ENCODE peak calls at places on chromosomes 16 and 17, in six cellular contexts. One of them, this sample, is unnamed.

GRCh38 chr16:48681520-48681919 is 71.5 kb upstream of the N4BP1 start:
- DNase-seq in H1: no peak
- DNase-seq in K562: no peak
- DNase-seq in SK-N-SH: no peak
- DNase-seq in GM12878: no peak
- DNase-seq in HepG2: no peak
- DNase-seq in this sample: no peak

GRCh38 chr16:54651851-54652770 is 278.6 kb upstream of the IRX5 start:
- DNase-seq in H1: no peak
- DNase-seq in K562: no peak
- DNase-seq in SK-N-SH: no peak
- DNase-seq in GM12878: no peak
- DNase-seq in HepG2: no peak
- DNase-seq in this sample: no peak

GRCh38 chr16:57564571-57565270 is 22.3 kb downstream of the ADGRG5 start:
- DNase-seq in H1: no peak
- DNase-seq in K562: no peak
- DNase-seq in SK-N-SH: no peak
- DNase-seq in GM12878: no peak
- DNase-seq in HepG2: no peak
- DNase-seq in this sample: no peak

GRCh38 chr17:4535667-4536258 is 19.4 kb downstream of the MYBBP1A start:
- DNase-seq in H1: no peak
- DNase-seq in K562: peak; percentile 28
- DNase-seq in SK-N-SH: no peak
- DNase-seq in GM12878: no peak
- DNase-seq in HepG2: no peak
- DNase-seq in this sample: no peak

GRCh38 chr16:24609740-24610420 is 70.5 kb downstream of the RBBP6 start:
- DNase-seq in H1: no peak
- DNase-seq in K562: no peak
- DNase-seq in SK-N-SH: peak; percentile 27
- DNase-seq in GM12878: no peak
- DNase-seq in HepG2: peak; percentile 24
- DNase-seq in this sample: no peak

GRCh38 chr16:11402051-11402744 is 56.9 kb downstream of the RMI2 start:
- DNase-seq in H1: no peak
- DNase-seq in K562: no peak
- DNase-seq in SK-N-SH: peak; percentile 44
- DNase-seq in GM12878: no peak
- DNase-seq in HepG2: no peak
- DNase-seq in this sample: no peak

GRCh38 chr16:80583466-80583865 is 42.7 kb downstream of the DYNLRB2 start:
- DNase-seq in H1: no peak
- DNase-seq in K562: no peak
- DNase-seq in SK-N-SH: no peak
- DNase-seq in GM12878: no peak
- DNase-seq in HepG2: no peak
- DNase-seq in this sample: no peak

GRCh38 chr17:2796164-2797140 is at the start of gene RAP1GAP2:
- DNase-seq in H1: no peak
- DNase-seq in K562: peak; percentile 48
- DNase-seq in SK-N-SH: no peak
- DNase-seq in GM12878: no peak
- DNase-seq in HepG2: no peak
- DNase-seq in this sample: no peak

GRCh38 chr16:53881371-53881770 is 177.4 kb downstream of the FTO start:
- DNase-seq in H1: no peak
- DNase-seq in K562: no peak
- DNase-seq in SK-N-SH: no peak
- DNase-seq in GM12878: no peak
- DNase-seq in HepG2: peak; percentile 87
- DNase-seq in this sample: peak; percentile 44

GRCh38 chr16:8552487-8553221 is 37.7 kb downstream of the TMEM114 start:
- DNase-seq in H1: no peak
- DNase-seq in K562: no peak
- DNase-seq in SK-N-SH: no peak
- DNase-seq in GM12878: no peak
- DNase-seq in HepG2: peak; percentile 77
- DNase-seq in this sample: no peak

GRCh38 chr17:15930426-15930825 is 14.5 kb upstream of the ADORA2B start:
- DNase-seq in H1: no peak
- DNase-seq in K562: no peak
- DNase-seq in SK-N-SH: no peak
- DNase-seq in GM12878: no peak
- DNase-seq in HepG2: no peak
- DNase-seq in this sample: no peak

GRCh38 chr17:37493249-37494027 is 3.7 kb downstream of the DUSP14 start:
- DNase-seq in H1: no peak
- DNase-seq in K562: no peak
- DNase-seq in SK-N-SH: no peak
- DNase-seq in GM12878: no peak
- DNase-seq in HepG2: peak; percentile 19
- DNase-seq in this sample: peak; percentile 8

GRCh38 chr16:67803894-67804293 is 2.5 kb downstream of the RANBP10 start:
- DNase-seq in H1: no peak
- DNase-seq in K562: no peak
- DNase-seq in SK-N-SH: no peak
- DNase-seq in GM12878: no peak
- DNase-seq in HepG2: no peak
- DNase-seq in this sample: no peak

GRCh38 chr17:19534562-19535149 is 1.0 kb downstream of the SLC47A1 start:
- DNase-seq in H1: no peak
- DNase-seq in K562: no peak
- DNase-seq in SK-N-SH: no peak
- DNase-seq in GM12878: no peak
- DNase-seq in HepG2: no peak
- DNase-seq in this sample: no peak

GRCh38 chr16:4682616-4683254 is 10.6 kb upstream of the NUDT16L1 start:
- DNase-seq in H1: peak; percentile 50
- DNase-seq in K562: peak; percentile 72
- DNase-seq in SK-N-SH: peak; percentile 78
- DNase-seq in GM12878: no peak
- DNase-seq in HepG2: peak; percentile 65
- DNase-seq in this sample: no peak
- TF ChIP-seq CTCF in H1: peak; percentile 91
- TF ChIP-seq CTCF in K562: peak; percentile 53
- TF ChIP-seq CTCF in SK-N-SH: peak; percentile 40
- TF ChIP-seq CTCF in GM12878: no peak
- TF ChIP-seq CTCF in HepG2: peak; percentile 74
- TF ChIP-seq CTCF in this sample: peak; percentile 20

DNA sequence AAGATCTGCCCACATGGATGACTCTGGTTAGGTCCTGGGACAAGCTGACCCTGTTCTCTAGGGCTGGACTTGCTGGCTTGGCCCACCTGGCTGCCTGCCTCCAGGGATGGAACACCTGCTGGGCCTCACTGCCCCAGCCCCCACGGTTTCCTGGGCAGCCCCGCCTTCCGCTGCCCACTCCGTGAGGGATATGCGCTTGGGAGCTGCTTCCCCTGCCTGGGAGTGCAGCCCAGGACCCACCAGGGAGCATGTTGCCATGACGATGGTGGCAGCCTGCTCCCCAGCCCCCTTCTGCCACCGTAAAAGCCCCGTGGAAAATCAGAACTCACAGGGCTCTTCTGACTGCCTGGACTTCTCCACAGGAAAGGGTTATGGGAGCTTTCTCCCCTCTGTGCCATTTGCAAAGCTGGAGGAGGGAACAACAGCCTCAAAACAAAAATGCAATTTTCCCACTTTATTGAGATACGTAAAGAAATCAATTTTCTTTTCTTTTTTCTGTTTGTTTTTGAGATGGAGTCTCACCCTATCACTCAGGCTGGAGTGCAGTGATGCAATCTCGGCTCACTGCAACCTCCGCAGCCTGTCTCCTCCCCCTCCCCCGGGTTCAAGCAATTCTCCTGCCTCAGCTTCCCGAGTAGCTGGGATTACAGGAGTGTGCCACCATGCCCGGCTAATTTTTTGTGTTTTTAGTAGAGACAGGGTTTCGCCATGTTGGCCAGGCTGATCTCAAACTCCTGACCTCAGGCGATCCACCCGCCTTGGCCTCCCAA is 18.0 kb upstream of the GAS7 start:
- DNase-seq in H1: no peak
- DNase-seq in K562: no peak
- DNase-seq in SK-N-SH: no peak
- DNase-seq in GM12878: no peak
- DNase-seq in HepG2: no peak
- DNase-seq in this sample: no peak
- TF ChIP-seq JUND in H1: no peak
- TF ChIP-seq JUND in K562: no peak
- TF ChIP-seq JUND in SK-N-SH: no peak
- TF ChIP-seq JUND in GM12878: no peak
- TF ChIP-seq JUND in HepG2: no peak
- TF ChIP-seq JUND in this sample: no peak

GRCh38 chr17:81541123-81541522 is 11.0 kb downstream of the FAAP100 start:
- DNase-seq in H1: no peak
- DNase-seq in K562: no peak
- DNase-seq in SK-N-SH: no peak
- DNase-seq in GM12878: no peak
- DNase-seq in HepG2: no peak
- DNase-seq in this sample: no peak
- TF ChIP-seq CTCF in H1: no peak
- TF ChIP-seq CTCF in K562: no peak
- TF ChIP-seq CTCF in SK-N-SH: no peak
- TF ChIP-seq CTCF in GM12878: no peak
- TF ChIP-seq CTCF in HepG2: no peak
- TF ChIP-seq CTCF in this sample: no peak

GRCh38 chr17:74201250-74201649 is 2.2 kb upstream of the RPL38 start:
- DNase-seq in H1: no peak
- DNase-seq in K562: no peak
- DNase-seq in SK-N-SH: no peak
- DNase-seq in GM12878: no peak
- DNase-seq in HepG2: no peak
- DNase-seq in this sample: no peak

GRCh38 chr17:74198694-74199093 is 4.8 kb upstream of the RPL38 start:
- DNase-seq in H1: no peak
- DNase-seq in K562: no peak
- DNase-seq in SK-N-SH: no peak
- DNase-seq in GM12878: no peak
- DNase-seq in HepG2: no peak
- DNase-seq in this sample: no peak

GRCh38 chr17:74199306-74200092 is 4.0 kb upstream of the RPL38 start:
- DNase-seq in H1: no peak
- DNase-seq in K562: peak; percentile 78
- DNase-seq in SK-N-SH: peak; percentile 93
- DNase-seq in GM12878: no peak
- DNase-seq in HepG2: peak; percentile 52
- DNase-seq in this sample: no peak

GRCh38 chr17:74197801-74198200 is 5.7 kb upstream of the RPL38 start:
- DNase-seq in H1: no peak
- DNase-seq in K562: no peak
- DNase-seq in SK-N-SH: no peak
- DNase-seq in GM12878: no peak
- DNase-seq in HepG2: no peak
- DNase-seq in this sample: no peak

DNA sequence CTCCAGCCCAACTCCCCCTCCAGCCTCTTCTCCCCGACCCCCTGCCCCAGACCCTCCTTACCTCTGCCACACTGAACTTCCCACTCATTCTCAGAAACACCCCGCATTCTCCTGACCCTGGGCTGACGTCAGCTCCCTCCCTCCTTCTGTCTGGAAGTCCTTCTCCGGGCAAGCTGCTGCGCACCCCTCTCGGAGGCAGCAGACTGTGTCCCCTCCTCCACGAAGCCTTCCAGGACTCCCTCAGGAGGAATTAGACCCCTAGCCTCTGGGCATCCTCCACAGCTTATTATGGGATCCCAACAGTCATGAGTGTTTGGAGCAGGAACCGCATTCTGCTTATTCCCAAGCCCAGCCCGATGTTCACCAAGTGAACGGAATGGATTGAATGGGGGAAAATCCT is 3.4 kb upstream of the RPL38 start:
- DNase-seq in H1: no peak
- DNase-seq in K562: no peak
- DNase-seq in SK-N-SH: no peak
- DNase-seq in GM12878: no peak
- DNase-seq in HepG2: no peak
- DNase-seq in this sample: no peak
- TF ChIP-seq JUND in H1: no peak
- TF ChIP-seq JUND in K562: no peak
- TF ChIP-seq JUND in SK-N-SH: no peak
- TF ChIP-seq JUND in GM12878: no peak
- TF ChIP-seq JUND in HepG2: no peak
- TF ChIP-seq JUND in this sample: no peak

This sample was measured in HCT116.